ENCODE peak calls at places on chromosome 13, in seven cellular contexts. O is CD4-positive, alpha-beta memory T cell; G is thoracic aorta; B is GM23248; T is bronchial epithelial cell; W is epithelial cell of proximal tubule; C is aorta. Z is an unnamed sample.

GRCh38 chr13:90713436-90714133 is 633.9 kb upstream of the MIR17HG start:
- DNase-seq in W (no peak), C (no peak), G (no peak), O (no peak), B (no peak), T (no peak), Z (peak)

GRCh38 chr13:59103004-59103768 is 1060.5 kb downstream of the DIAPH3 start:
- DNase-seq in O (no peak), B (no peak), W (no peak), G (no peak), T (no peak), C (no peak), Z (no peak)

GRCh38 chr13:40498461-40498860 is 168.0 kb downstream of the FOXO1 start:
- DNase-seq in C (no peak), B (no peak), G (no peak), W (no peak), T (no peak), O (no peak), Z (no peak)

GRCh38 chr13:75864718-75865117 is 228.6 kb downstream of the LMO7 start:
- DNase-seq in C (no peak), G (no peak), O (no peak), B (peak), T (peak), W (no peak), Z (no peak)

GRCh38 chr13:89568276-89568675 is 1779.2 kb upstream of the MIR17HG start:
- DNase-seq in T (peak), B (no peak), W (no peak), O (no peak), G (no peak), C (no peak), Z (no peak)

GRCh38 chr13:88704600-88705275 is 1033.6 kb downstream of the SLITRK5 start:
- DNase-seq in O (no peak), C (no peak), T (no peak), G (no peak), B (no peak), W (no peak), Z (no peak)

GRCh38 chr13:35866801-35867200 is 264.4 kb downstream of the DCLK1 start:
- DNase-seq in C (no peak), T (no peak), G (no peak), O (no peak), B (no peak), W (no peak), Z (no peak)

GRCh38 chr13:40589285-40590109 is 76.9 kb downstream of the FOXO1 start:
- DNase-seq in C (no peak), O (no peak), B (peak), T (peak), W (peak), G (no peak), Z (peak)

GRCh38 chr13:27128825-27129627 is 42.6 kb downstream of the USP12 start:
- DNase-seq in T (no peak), W (no peak), O (no peak), G (no peak), C (no peak), B (no peak), Z (no peak)

GRCh38 chr13:113817860-113818691 is 45.8 kb downstream of the GAS6 start:
- DNase-seq in O (no peak), T (no peak), B (peak), G (no peak), C (peak), W (no peak), Z (no peak)

GRCh38 chr13:113816925-113817859 is 46.7 kb downstream of the GAS6 start:
- DNase-seq in O (peak), T (peak), G (peak), B (peak), W (no peak), C (peak), Z (peak)

GRCh38 chr13:113815151-113816058 is 48.5 kb downstream of the GAS6 start:
- DNase-seq in G (no peak), C (no peak), O (peak), W (no peak), B (no peak), T (no peak), Z (peak)

GRCh38 chr13:113814435-113814821 is 49.4 kb downstream of the GAS6 start:
- DNase-seq in W (no peak), G (no peak), C (no peak), O (no peak), B (peak), T (no peak), Z (no peak)

DNA sequence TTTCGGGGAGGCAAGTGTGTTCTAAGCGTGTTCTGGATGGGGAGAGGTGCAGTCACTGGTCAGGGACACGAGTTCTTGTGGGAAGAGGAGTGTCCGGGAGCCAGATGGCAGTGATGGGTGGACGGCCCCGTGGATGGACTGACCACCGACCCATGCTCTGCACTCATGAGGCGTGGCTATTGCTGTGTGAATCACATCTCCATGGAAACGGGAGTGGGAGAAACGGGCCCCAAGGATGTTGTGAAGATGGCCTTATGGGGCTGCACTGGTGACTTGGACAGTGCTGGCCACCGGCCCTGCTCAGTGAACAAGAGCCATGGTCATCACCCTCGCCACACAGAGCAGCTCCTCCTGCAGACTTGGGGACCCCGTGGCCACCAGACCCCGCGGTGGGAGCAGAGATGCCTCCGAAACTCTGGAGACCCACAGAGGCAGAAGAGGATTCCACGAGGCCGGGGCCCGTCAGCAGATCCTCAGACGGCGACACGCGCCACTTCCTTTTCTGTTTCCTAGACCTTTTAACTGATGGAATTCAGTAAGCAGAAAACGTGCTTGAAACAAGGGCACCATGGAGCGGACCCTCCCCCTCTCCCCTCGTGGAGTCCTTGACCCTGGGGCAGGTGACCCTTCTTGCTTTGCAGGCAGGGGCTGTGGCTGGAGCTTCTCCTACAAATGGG is 47.5 kb downstream of the GAS6 start:
- DNase-seq in B (peak), W (no peak), T (no peak), O (no peak), G (no peak), C (no peak), Z (peak)
- H3K4me3 ChIP-seq in B (no peak), W (no peak), T (no peak), O (no peak), G (peak), C (no peak), Z (peak)

GRCh38 chr13:99871249-99871898 is 100.2 kb downstream of the ZIC5 start:
- DNase-seq in G (no peak), B (no peak), O (no peak), C (no peak), W (no peak), T (no peak), Z (no peak)
- H3K4me3 ChIP-seq in G (no peak), B (no peak), O (no peak), C (no peak), W (no peak), T (no peak), Z (no peak)

GRCh38 chr13:96089139-96089538 is 768 bp upstream of the HS6ST3 start:
- DNase-seq in T (no peak), O (no peak), G (no peak), B (no peak), C (no peak), W (no peak), Z (no peak)
- H3K4me3 ChIP-seq in T (no peak), O (no peak), G (no peak), B (no peak), C (no peak), W (no peak), Z (no peak)

GRCh38 chr13:32315255-32316029 is at the start of the genes BRCA2 and ZAR1L:
- DNase-seq in B (peak), C (peak), W (peak), G (peak), O (peak), T (peak), Z (peak)

GRCh38 chr13:32316476-32316875 is 1.2 kb downstream of the BRCA2 start:
- DNase-seq in O (peak), G (no peak), W (no peak), T (no peak), C (no peak), B (peak), Z (peak)

GRCh38 chr13:32316030-32316344 is 679 bp downstream of the BRCA2 start:
- DNase-seq in T (no peak), O (peak), C (no peak), G (no peak), B (no peak), W (no peak), Z (no peak)

GRCh38 chr13:32314968-32315254 is 252 bp downstream of the ZAR1L start:
- DNase-seq in W (no peak), B (peak), C (no peak), G (no peak), T (peak), O (peak), Z (no peak)

DNA sequence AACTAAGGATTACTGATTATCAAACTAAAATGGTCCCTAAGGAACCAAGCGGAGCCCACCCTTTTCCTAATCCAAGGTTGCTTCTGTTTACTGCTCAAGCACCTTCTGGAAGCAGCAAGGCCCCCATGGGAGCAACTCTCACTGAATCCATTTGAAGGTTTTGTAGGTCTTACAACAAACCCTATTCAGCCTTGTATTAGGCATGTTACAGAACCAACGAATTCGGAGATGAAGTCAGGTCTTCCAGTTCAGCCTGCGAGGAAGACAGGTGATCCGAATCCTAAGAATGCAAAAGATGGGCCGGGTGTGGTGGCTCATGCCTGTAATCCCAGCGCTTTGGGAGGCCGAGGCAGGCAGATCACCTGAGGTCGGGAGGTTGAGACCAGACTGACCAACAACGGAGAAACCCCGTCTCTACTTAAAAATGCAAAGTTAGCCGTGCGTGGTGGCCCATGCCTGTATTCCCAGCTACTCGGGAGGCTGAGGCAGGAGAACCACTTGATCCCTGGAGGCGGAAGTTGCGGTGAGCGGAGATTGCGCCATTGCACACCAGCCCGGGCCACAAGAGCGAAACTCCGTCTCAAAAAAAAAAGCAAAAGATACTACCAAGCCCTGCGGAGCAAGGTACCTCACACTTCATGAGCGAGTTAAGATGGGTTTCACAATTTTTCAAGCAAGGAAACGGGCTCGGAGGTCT is 744 bp downstream of the ZAR1L start:
- DNase-seq in T (no peak), G (no peak), B (no peak), W (no peak), O (no peak), C (peak), Z (peak)
- H3K4me3 ChIP-seq in T (peak), G (peak), B (peak), W (peak), O (peak), C (no peak), Z (peak)

GRCh38 chr13:28140433-28141125 is 2.2 kb downstream of the PAN3 start:
- DNase-seq in G (no peak), T (peak), B (peak), W (peak), C (no peak), O (no peak), Z (no peak)

GRCh38 chr13:28147489-28147888 is 9.1 kb downstream of the PAN3 start:
- DNase-seq in T (peak), G (no peak), O (no peak), W (no peak), C (no peak), B (peak), Z (peak)

GRCh38 chr13:28145049-28145448 is 6.7 kb downstream of the PAN3 start:
- DNase-seq in C (no peak), W (no peak), O (no peak), T (no peak), G (no peak), B (no peak), Z (no peak)
- H3K4me3 ChIP-seq in C (no peak), W (no peak), O (no peak), T (no peak), G (no peak), B (no peak), Z (no peak)

DNA sequence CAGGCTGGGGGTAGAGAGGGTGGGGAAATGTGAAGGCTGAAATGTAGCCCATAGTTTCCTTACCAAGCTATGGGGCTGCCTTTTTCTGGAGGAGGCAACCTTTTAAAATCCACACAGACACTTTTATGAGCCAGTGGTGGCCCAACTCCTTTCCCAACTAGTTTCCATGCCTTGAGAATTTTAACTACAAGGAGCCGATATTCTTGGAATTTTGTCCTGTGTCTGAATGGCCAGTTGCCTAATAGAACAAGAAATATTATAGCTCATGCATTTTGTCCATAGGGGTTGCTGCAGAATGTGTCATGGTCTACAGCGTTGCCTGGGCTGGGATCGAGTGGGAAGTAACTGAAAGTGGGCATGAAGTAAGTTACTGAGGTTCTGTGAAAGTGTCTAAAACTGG is 122.8 kb upstream of the FNDC3A start:
- DNase-seq in B (no peak), G (no peak), W (no peak), T (no peak), C (no peak), O (no peak), Z (no peak)
- H3K4me3 ChIP-seq in B (no peak), G (peak), W (no peak), T (no peak), C (no peak), O (no peak), Z (no peak)

GRCh38 chr13:110232756-110233155 is 74.2 kb downstream of the COL4A1 start:
- DNase-seq in O (no peak), W (no peak), T (no peak), B (peak), G (no peak), C (peak), Z (no peak)
- H3K4me3 ChIP-seq in O (no peak), W (no peak), T (no peak), B (peak), G (peak), C (no peak), Z (no peak)

GRCh38 chr13:31998131-31998530 is 33.4 kb upstream of the FRY start:
- DNase-seq in T (no peak), G (no peak), B (no peak), W (no peak), C (no peak), O (no peak), Z (no peak)
- H3K4me3 ChIP-seq in T (no peak), G (peak), B (no peak), W (no peak), C (no peak), O (no peak), Z (no peak)

GRCh38 chr13:23470706-23471610 is 37.5 kb upstream of the SACS start:
- DNase-seq in T (no peak), W (no peak), C (no peak), O (no peak), G (no peak), B (no peak), Z (no peak)
- H3K4me3 ChIP-seq in T (no peak), W (no peak), C (no peak), O (no peak), G (no peak), B (no peak), Z (no peak)

DNA sequence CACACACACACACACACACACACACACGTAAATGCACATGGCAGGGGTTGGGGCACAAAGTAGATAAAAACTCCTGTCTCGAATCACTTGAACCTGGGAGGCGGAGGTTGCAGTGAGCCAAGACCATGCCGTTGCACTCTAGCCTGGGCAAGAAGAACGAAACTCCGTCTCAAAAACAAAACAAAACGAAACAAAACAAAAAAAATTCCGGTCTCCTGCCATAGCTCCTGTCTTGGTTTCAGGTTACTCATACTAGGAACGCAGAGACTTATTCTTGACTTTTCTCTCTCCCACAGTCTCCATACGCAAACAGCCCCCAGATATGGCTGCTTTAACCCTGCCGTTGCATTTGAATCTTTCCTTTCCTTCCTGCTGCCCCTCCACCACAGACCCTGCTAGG is 148.9 kb downstream of the SHISA2 start:
- DNase-seq in W (no peak), B (no peak), T (peak), C (no peak), G (no peak), O (peak), Z (no peak)
- H3K4me3 ChIP-seq in W (peak), B (no peak), T (no peak), C (no peak), G (no peak), O (no peak), Z (no peak)

Z was measured in NB4.